ENCODE peak calls at places on chromosomes 13 and 19, in five cellular contexts. E is neural crest cell, U is ovary, G is omental fat pad, Y is fibroblast of pulmonary artery. C is an unnamed sample.

GRCh38 chr19:39935262-39935661 is 828 bp upstream of the FCGBP start:
- DNase-seq in E (no peak), U (no peak), G (no peak), Y (no peak), C (no peak)

GRCh38 chr19:511101-511841 is 4.0 kb downstream of the TPGS1 start:
- DNase-seq in E (no peak), U (no peak), G (no peak), Y (peak; percentile 72), C (peak; percentile 90)

GRCh38 chr13:109427148-109427547 is 359.2 kb downstream of the IRS2 start:
- DNase-seq in E (no peak), U (no peak), G (no peak), Y (no peak), C (no peak)

GRCh38 chr13:97222934-97223710 is 989 bp downstream of the MBNL2 start:
- DNase-seq in E (no peak), U (no peak), G (no peak), Y (no peak), C (no peak)

GRCh38 chr13:92640936-92641335 is 585.7 kb upstream of the GPC6 start:
- DNase-seq in E (no peak), U (no peak), G (no peak), Y (no peak), C (no peak)

GRCh38 chr19:16209266-16209665 is 11.6 kb downstream of the AP1M1 start:
- DNase-seq in E (no peak), U (no peak), G (no peak), Y (no peak), C (no peak)

GRCh38 chr19:48967346-48968178 is 2.5 kb downstream of the FTL start:
- DNase-seq in E (no peak), U (no peak), G (no peak), Y (peak; percentile 90), C (no peak)

GRCh38 chr19:38769635-38770211 is 3.6 kb downstream of the LGALS7 start:
- DNase-seq in E (peak; percentile 81), U (peak; percentile 90), G (peak; percentile 91), Y (peak; percentile 77), C (peak; percentile 90)

DNA sequence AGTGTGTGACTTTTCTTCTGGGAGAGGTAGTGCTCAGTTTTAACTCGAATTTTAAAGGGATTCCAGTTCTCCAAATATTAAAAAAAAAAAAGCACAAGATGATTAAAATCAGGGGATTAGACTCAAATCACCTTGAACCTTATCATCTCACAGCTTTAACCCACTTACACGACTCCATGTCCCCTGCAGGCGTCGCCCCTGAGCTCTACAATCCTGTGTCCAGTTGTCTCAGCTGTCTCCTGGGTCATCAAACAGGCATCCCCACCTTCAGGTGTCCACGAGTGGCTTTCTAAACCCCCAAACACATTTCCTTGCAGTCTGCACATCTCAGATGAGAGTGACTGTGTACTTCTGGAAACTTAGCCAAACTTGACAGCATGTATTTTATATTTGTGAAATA is 14.1 kb downstream of the ZNF808 start:
- DNase-seq in E (no peak), U (no peak), G (no peak), Y (no peak), C (no peak)
- TF ChIP-seq CTCF in E (no peak), U (no peak), G (no peak), Y (no peak), C (no peak)

GRCh38 chr19:50349277-50350057 is 16.0 kb downstream of the NAPSA start:
- DNase-seq in E (no peak), U (no peak), G (no peak), Y (no peak), C (no peak)
- TF ChIP-seq CTCF in E (no peak), U (no peak), G (no peak), Y (no peak), C (no peak)

GRCh38 chr13:100674848-100675659 is 459 bp upstream of the TMTC4 start:
- DNase-seq in E (peak; percentile 100), U (peak; percentile 100), G (peak; percentile 99), Y (peak; percentile 98), C (peak; percentile 99)
- TF ChIP-seq CTCF in E (no peak), U (no peak), G (no peak), Y (peak; percentile 16), C (no peak)

DNA sequence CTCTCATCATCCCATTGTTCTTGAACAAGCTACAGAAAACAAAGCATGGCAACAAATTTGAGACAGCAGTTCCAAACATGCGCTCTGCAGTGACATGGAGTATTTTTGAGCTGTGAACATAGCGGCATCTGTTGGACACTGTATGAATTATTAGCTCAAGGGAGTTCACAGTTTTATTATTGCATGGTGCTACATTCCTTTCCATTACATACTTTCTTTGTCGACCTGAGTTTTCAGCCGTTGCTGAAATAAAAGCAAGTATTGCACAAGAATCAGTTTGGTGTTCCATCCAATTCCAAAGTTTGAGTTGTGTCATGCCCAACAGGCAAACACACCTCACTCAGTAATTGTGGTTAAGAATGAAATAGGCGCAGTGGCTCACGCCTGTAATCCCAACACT is 30.1 kb upstream of the METTL21C start:
- DNase-seq in E (no peak), U (no peak), G (no peak), Y (peak; percentile 74), C (no peak)
- TF ChIP-seq CTCF in E (no peak), U (no peak), G (no peak), Y (peak; percentile 43), C (no peak)

DNA sequence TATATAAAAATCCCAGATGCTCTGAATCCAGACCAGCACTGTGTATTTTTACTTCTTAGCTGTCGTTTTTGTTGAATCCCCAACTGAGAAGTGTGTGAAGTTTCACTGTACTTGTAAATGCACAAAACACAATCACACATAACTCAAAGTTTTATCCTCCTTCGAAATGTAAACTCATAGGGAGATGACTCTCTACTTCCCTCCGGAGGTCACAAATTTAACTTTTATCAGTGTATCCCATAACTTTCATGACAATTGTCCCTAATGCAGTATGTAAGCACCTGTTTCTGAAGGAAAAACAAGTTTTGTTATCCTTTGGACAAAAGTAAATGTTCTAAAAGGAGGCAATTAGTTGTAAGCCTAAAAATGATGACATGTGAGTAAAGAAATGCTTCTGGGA is 665.0 kb upstream of the SLITRK6 start:
- DNase-seq in E (no peak), U (no peak), G (no peak), Y (peak; percentile 1), C (no peak)
- TF ChIP-seq CTCF in E (peak; percentile 56), U (no peak), G (no peak), Y (no peak), C (no peak)

GRCh38 chr19:10231624-10232228 is 595 bp upstream of the S1PR2 start:
- DNase-seq in E (no peak), U (no peak), G (no peak), Y (no peak), C (no peak)

GRCh38 chr19:10230904-10231623 is at the start of gene S1PR2:
- DNase-seq in E (peak; percentile 75), U (peak; percentile 91), G (no peak), Y (peak; percentile 87), C (peak; percentile 80)

GRCh38 chr19:10228393-10228792 is 2.7 kb downstream of the S1PR2 start:
- DNase-seq in E (no peak), U (no peak), G (no peak), Y (no peak), C (no peak)

GRCh38 chr19:10228925-10229324 is 2.2 kb downstream of the S1PR2 start:
- DNase-seq in E (no peak), U (no peak), G (no peak), Y (peak; percentile 69), C (peak; percentile 61)

DNA sequence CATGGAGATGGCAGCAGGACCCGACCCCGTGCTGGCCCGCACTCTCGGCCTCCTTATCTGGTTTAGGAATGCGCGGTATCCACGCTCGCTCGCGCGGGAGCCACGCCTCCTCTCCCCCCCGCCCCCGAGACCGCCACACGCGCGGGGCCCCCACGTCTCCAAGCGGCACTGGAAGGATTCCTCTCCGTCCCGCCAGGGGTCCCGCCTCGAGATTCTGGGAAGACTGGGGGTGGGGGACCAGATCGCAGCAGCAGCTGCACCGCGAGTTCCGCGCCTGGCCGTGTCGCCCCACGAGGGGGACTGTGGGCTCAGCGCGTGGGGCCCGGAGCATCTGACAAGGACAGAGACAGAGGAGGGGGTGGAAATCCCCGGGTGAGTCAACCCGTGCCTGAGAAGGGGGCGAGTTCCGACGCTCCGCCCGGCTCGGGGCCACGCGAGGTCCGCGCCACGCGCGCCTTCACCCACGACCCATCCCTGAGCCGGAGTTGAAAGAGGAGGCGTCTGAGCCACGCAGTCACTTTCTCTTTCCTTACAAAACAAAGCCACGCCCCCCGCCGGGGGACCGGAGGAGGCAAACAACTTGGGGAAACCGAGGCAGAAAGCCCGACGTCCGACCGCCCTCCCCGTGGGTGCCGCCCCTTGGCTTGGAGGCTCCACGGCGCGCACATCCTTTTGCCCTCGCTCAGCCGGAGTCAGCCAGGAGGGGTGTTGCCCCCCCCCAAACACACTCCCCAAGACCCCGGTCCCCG is 802 bp downstream of the S1PR2 start:
- DNase-seq in E (peak; percentile 51), U (peak; percentile 87), G (no peak), Y (peak; percentile 61), C (peak; percentile 69)
- TF ChIP-seq CTCF in E (peak; percentile 28), U (no peak), G (no peak), Y (no peak), C (no peak)

GRCh38 chr13:106083620-106084350 is 451.7 kb downstream of the EFNB2 start:
- DNase-seq in E (no peak), U (no peak), G (no peak), Y (peak; percentile 66), C (peak; percentile 41)
- TF ChIP-seq CTCF in E (peak; percentile 50), U (no peak), G (no peak), Y (peak; percentile 91), C (peak; percentile 35)